ENCODE peak calls at places on chromosomes 6 and 20, in nine cellular contexts. O, F, U, H, V, Z, M, S and I are unnamed samples.

GRCh38 chr20:56885521-56885920 is 256.4 kb downstream of the TFAP2C start:
- DNase-seq in O (no peak), F (no peak), U (no peak), H (no peak), V (no peak), Z (no peak), M (no peak), S (no peak), I (no peak)

GRCh38 chr20:60589624-60590023 is 631.4 kb downstream of the CDH26 start:
- DNase-seq in O (no peak), F (no peak), U (no peak), H (peak), V (no peak), Z (no peak), M (no peak), S (no peak), I (no peak)

GRCh38 chr6:54262956-54263355 is 45.3 kb upstream of the TINAG start:
- DNase-seq in O (no peak), F (no peak), U (no peak), H (no peak), V (no peak), Z (no peak), M (peak), S (no peak), I (no peak)

GRCh38 chr6:57262901-57263694 is 41.0 kb upstream of the RAB23 start:
- DNase-seq in O (no peak), F (no peak), U (peak), H (peak), V (no peak), Z (peak), M (no peak), S (no peak), I (no peak)

GRCh38 chr20:45251884-45252571 is 2.3 kb downstream of the SLPI start:
- DNase-seq in O (no peak), F (no peak), U (no peak), H (no peak), V (no peak), Z (no peak), M (no peak), S (no peak), I (no peak)

GRCh38 chr6:5303711-5304110 is 42.4 kb downstream of the FARS2 start:
- DNase-seq in O (no peak), F (no peak), U (no peak), H (no peak), V (no peak), Z (no peak), M (no peak), S (no peak), I (no peak)

GRCh38 chr6:164023535-164023934 is 609.0 kb downstream of the QKI start:
- DNase-seq in O (no peak), F (no peak), U (no peak), H (no peak), V (no peak), Z (no peak), M (no peak), S (no peak), I (no peak)

GRCh38 chr6:130326496-130326895 is 39.3 kb upstream of the TMEM200A start:
- DNase-seq in O (no peak), F (no peak), U (peak), H (no peak), V (no peak), Z (no peak), M (no peak), S (no peak), I (no peak)

GRCh38 chr6:47000842-47001241 is 41.3 kb downstream of the ADGRF1 start:
- DNase-seq in O (peak), F (peak), U (peak), H (no peak), V (no peak), Z (no peak), M (no peak), S (no peak), I (no peak)

GRCh38 chr20:21862224-21862927 is 156.9 kb downstream of the PAX1 start:
- DNase-seq in O (no peak), F (no peak), U (no peak), H (no peak), V (no peak), Z (no peak), M (no peak), S (no peak), I (no peak)

GRCh38 chr6:159646731-159647130 is 46.3 kb downstream of the SOD2 start:
- DNase-seq in O (peak), F (no peak), U (peak), H (peak), V (no peak), Z (no peak), M (no peak), S (peak), I (no peak)

GRCh38 chr6:148776321-148776966 is 29.6 kb downstream of the UST start:
- DNase-seq in O (peak), F (no peak), U (peak), H (peak), V (no peak), Z (no peak), M (no peak), S (no peak), I (no peak)

GRCh38 chr6:140774080-140774505 is 1358.6 kb upstream of the GJE1 start:
- DNase-seq in O (peak), F (no peak), U (peak), H (peak), V (peak), Z (peak), M (peak), S (peak), I (no peak)

GRCh38 chr6:154252676-154253075 is 103.9 kb downstream of the IPCEF1 start:
- DNase-seq in O (no peak), F (no peak), U (no peak), H (peak), V (no peak), Z (no peak), M (no peak), S (no peak), I (no peak)

GRCh38 chr6:14706378-14706929 is 539.4 kb upstream of the JARID2 start:
- DNase-seq in O (no peak), F (no peak), U (peak), H (peak), V (no peak), Z (peak), M (no peak), S (no peak), I (no peak)

GRCh38 chr6:33670971-33671370 is 40.5 kb downstream of the UQCC2 start:
- DNase-seq in O (no peak), F (no peak), U (no peak), H (no peak), V (no peak), Z (no peak), M (no peak), S (no peak), I (no peak)

GRCh38 chr20:24582373-24583168 is 113.1 kb downstream of the SYNDIG1 start:
- DNase-seq in O (no peak), F (no peak), U (no peak), H (no peak), V (no peak), Z (no peak), M (no peak), S (no peak), I (no peak)

GRCh38 chr20:20498081-20498861 is 130.4 kb downstream of the INSM1 start:
- DNase-seq in O (peak), F (no peak), U (peak), H (peak), V (no peak), Z (no peak), M (no peak), S (no peak), I (no peak)

GRCh38 chr6:110415297-110415916 is at the start of gene DDO:
- DNase-seq in O (peak), F (peak), U (peak), H (peak), V (no peak), Z (peak), M (peak), S (no peak), I (peak)